ENCODE peak calls at places on chromosomes 3 and 15, in ten cellular contexts. S, O, W, D, F, H, U, J, V and I are unnamed samples.

GRCh38 chr3:52436500-52437106 is 8.3 kb downstream of the SEMA3G start:
- DNase-seq in S (no peak), O (no peak), W (peak; percentile 52), D (no peak), F (no peak), H (no peak), U (no peak), J (no peak), V (no peak), I (no peak)

GRCh38 chr3:169575381-169575780 is 88.1 kb downstream of the MECOM start:
- DNase-seq in S (peak; percentile 6), O (peak; percentile 82), W (peak; percentile 94), D (no peak), F (no peak), H (no peak), U (no peak), J (no peak), V (no peak), I (no peak)

GRCh38 chr15:64883097-64883581 is 28.6 kb upstream of the ANKDD1A start:
- DNase-seq in S (no peak), O (no peak), W (no peak), D (no peak), F (peak; percentile 40), H (no peak), U (peak; percentile 84), J (peak; percentile 79), V (no peak), I (no peak)

GRCh38 chr15:45637552-45638033 is 2.8 kb downstream of the SQOR start:
- DNase-seq in S (peak; percentile 73), O (peak; percentile 65), W (no peak), D (peak; percentile 44), F (peak; percentile 86), H (no peak), U (no peak), J (peak; percentile 90), V (peak; percentile 50), I (no peak)

GRCh38 chr15:29815705-29816042 is 6.6 kb downstream of the TJP1 start:
- DNase-seq in S (no peak), O (no peak), W (no peak), D (no peak), F (no peak), H (no peak), U (no peak), J (no peak), V (no peak), I (no peak)

GRCh38 chr3:4880850-4881249 is 98.4 kb upstream of the BHLHE40 start:
- DNase-seq in S (no peak), O (no peak), W (no peak), D (no peak), F (no peak), H (no peak), U (no peak), J (no peak), V (no peak), I (no peak)

GRCh38 chr3:109685084-109686079 is 348.0 kb upstream of the DPPA4 start:
- DNase-seq in S (peak; percentile 98), O (peak; percentile 99), W (peak; percentile 90), D (no peak), F (peak; percentile 44), H (no peak), U (peak; percentile 40), J (no peak), V (no peak), I (no peak)

GRCh38 chr15:98548172-98548971 is 100.0 kb upstream of the IGF1R start:
- DNase-seq in S (peak; percentile 25), O (peak; percentile 35), W (peak; percentile 82), D (peak; percentile 56), F (peak; percentile 21), H (peak; percentile 37), U (peak; percentile 30), J (no peak), V (peak; percentile 53), I (peak; percentile 8)

GRCh38 chr15:22786868-22787698 is 639 bp downstream of the NIPA1 start:
- DNase-seq in S (no peak), O (no peak), W (peak; percentile 68), D (peak; percentile 30), F (peak; percentile 38), H (no peak), U (no peak), J (peak; percentile 50), V (no peak), I (no peak)

GRCh38 chr15:99953886-99954285 is 220.6 kb upstream of the LYSMD4 start:
- DNase-seq in S (no peak), O (no peak), W (no peak), D (no peak), F (no peak), H (no peak), U (no peak), J (no peak), V (no peak), I (no peak)

GRCh38 chr15:83733206-83733605 is 79.3 kb downstream of the ADAMTSL3 start:
- DNase-seq in S (no peak), O (peak; percentile 76), W (peak; percentile 91), D (no peak), F (no peak), H (no peak), U (peak; percentile 58), J (no peak), V (no peak), I (no peak)

GRCh38 chr15:31263751-31264533 is 62.7 kb upstream of the KLF13 start:
- DNase-seq in S (no peak), O (no peak), W (peak; percentile 48), D (peak; percentile 68), F (peak; percentile 87), H (peak; percentile 60), U (no peak), J (peak; percentile 91), V (peak; percentile 39), I (peak; percentile 60)

GRCh38 chr15:49064281-49064653 is 18.0 kb upstream of the SECISBP2L start:
- DNase-seq in S (no peak), O (no peak), W (peak; percentile 79), D (no peak), F (no peak), H (no peak), U (no peak), J (no peak), V (no peak), I (no peak)

GRCh38 chr3:69855436-69856162 is 116.3 kb downstream of the MITF start:
- DNase-seq in S (no peak), O (peak; percentile 29), W (no peak), D (no peak), F (peak; percentile 2), H (no peak), U (no peak), J (no peak), V (no peak), I (peak; percentile 10)

GRCh38 chr3:186258968-186259367 is 103.1 kb downstream of the DGKG start:
- DNase-seq in S (no peak), O (no peak), W (peak; percentile 96), D (no peak), F (no peak), H (no peak), U (no peak), J (no peak), V (peak; percentile 28), I (no peak)